ENCODE peak calls at places on chromosomes 12 and 14, in seven cellular contexts. T is coronary artery, B is tibial artery, G is uterus, P is IMR-90, K is tibial nerve, V is A549. E is an unnamed sample.

GRCh38 chr12:96249196-96250118 is 55.3 kb downstream of the ELK3 start:
- DNase-seq in T (no peak), B (no peak), G (peak), P (peak), K (no peak), V (no peak), E (no peak)

GRCh38 chr12:75390899-75391538 is at the start of gene GLIPR1L2:
- DNase-seq in T (peak), B (peak), G (peak), P (peak), K (peak), V (peak), E (peak)

GRCh38 chr14:51242545-51243490 is 2.8 kb downstream of the TMX1 start:
- DNase-seq in T (no peak), B (no peak), G (no peak), P (no peak), K (no peak), V (no peak), E (no peak)

GRCh38 chr14:78902010-78902623 is 731.9 kb downstream of the NRXN3 start:
- DNase-seq in T (no peak), B (no peak), G (no peak), P (peak), K (no peak), V (no peak), E (peak)

GRCh38 chr14:28143340-28143739 is 623.2 kb upstream of the FOXG1 start:
- DNase-seq in T (no peak), B (no peak), G (no peak), P (no peak), K (no peak), V (no peak), E (no peak)

GRCh38 chr14:105241641-105242040 is 6.7 kb upstream of the BTBD6 start:
- DNase-seq in T (no peak), B (no peak), G (no peak), P (no peak), K (no peak), V (no peak), E (no peak)

GRCh38 chr12:6963741-6964446 is 6.6 kb downstream of the PHB2 start:
- DNase-seq in T (peak), B (no peak), G (no peak), P (no peak), K (no peak), V (no peak), E (peak)

GRCh38 chr14:90228478-90228877 is 27.9 kb upstream of the PSMC1 start:
- DNase-seq in T (no peak), B (no peak), G (no peak), P (no peak), K (no peak), V (no peak), E (no peak)

GRCh38 chr12:121562484-121562883 is 18.3 kb downstream of the KDM2B start:
- DNase-seq in T (no peak), B (no peak), G (no peak), P (no peak), K (no peak), V (no peak), E (no peak)

DNA sequence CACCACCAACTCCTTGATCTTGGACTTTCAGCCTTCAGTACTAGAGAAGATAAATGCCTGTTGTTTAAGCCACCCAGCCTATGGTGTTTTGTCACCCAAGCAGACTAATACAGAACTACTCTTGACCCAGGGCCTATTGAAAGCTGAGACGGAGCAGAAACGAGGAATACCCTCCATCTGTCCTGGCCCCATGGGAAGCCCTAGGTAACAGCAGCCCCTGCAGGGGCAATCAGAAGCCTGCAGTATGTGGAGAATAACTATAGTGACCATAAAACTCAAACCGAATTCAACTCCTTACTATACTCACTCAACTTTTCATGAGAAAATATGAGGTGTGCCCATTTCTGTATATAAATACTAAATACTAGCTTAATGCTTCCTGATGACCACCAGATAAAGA is 307.4 kb downstream of the NUAK1 start:
- DNase-seq in T (no peak), B (no peak), G (no peak), P (no peak), K (no peak), V (no peak), E (no peak)
- TF ChIP-seq CTCF in T (no peak), B (no peak), G (no peak), P (no peak), K (no peak), V (no peak), E (no peak)

DNA sequence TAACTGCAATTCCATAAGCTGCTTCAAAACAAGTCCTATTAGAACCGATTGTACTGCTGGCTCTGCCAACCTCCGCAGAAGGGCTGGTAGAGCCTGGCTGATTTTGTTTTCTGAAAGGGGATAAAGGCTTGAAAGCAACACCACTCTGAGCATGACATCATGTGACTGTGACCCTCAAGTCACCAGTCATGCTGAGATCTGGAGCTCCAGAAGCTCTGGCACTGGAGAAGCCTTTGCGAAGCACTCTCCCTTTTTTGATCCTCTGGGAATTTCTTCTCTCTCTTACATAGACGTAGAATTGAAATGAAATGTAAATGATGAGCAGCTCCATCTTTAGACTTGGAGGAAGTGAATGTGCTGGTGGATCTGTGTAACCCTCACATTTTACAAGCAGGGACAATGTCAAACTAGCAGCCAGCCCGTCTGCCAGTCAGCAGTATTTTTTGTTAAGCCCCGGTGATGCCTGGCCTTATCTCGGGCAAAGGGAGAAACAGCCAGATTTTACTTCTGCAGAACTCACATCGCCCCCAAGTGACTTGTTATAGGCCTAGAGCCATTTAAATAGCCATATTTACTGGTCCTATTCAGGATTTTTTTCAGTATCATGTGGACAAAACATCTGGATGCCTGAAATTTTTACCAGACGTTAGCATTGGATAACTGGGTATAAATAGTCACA is 112.1 kb upstream of the NPAS3 start:
- DNase-seq in T (no peak), B (no peak), G (no peak), P (no peak), K (no peak), V (no peak), E (no peak)
- TF ChIP-seq CTCF in T (no peak), B (no peak), G (no peak), P (no peak), K (peak), V (no peak), E (no peak)

DNA sequence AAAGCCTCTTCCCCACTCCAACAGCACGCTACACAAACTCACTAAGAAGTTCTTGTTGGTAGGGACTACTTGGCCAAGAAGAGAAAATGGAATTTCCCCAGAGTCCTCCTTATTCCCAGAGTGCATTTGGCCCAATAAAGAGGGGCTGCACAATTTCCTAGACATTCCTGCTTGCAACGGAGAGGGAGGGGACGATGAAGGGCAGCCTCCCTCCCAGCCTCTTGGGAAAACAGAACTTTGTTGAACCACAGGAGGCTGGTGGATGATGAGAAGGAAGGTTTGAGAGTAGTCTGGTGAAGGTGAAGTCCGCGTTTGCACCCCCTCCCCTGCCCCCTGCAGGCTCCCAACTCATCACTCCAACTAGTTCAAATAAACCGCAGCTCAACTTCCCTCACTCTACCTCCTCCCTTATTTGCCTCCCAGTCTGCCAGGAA is 19.1 kb upstream of the TBX3 start:
- DNase-seq in T (no peak), B (no peak), G (no peak), P (no peak), K (no peak), V (no peak), E (peak)
- TF ChIP-seq CTCF in T (no peak), B (no peak), G (no peak), P (no peak), K (no peak), V (no peak), E (no peak)

DNA sequence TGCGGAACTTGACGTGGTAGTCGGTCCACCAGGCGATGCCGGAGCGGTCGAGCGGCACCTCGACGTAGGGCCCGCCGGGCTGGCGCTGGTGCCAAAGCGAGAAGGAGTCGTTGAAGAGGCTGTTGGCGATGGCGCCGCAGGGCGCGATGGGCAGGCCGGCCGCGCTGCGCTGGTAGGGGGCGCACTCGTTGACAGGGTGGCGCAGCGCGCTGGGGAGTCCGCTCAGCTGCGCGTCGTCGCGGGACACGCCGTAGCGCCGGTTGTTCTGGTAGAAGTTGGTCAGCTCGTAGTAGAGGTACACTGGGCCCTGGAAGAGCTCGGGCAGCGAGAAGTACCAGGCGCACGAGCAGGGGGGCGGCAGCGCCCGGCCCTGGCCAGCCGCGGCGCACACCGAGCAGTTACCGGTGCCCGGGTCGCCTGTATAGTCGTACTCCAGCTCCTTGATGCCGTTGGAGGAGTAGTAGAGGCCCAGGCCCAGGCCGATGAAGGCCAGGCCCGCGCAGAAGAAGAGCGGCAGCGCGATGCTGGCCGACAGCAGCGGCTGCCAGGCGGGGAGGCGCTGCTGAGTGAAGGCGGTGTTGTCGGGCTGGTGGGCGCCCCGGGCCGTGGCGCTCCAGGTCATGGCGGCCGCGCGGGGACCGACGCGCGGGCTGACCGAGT is 482 bp downstream of the TMEM30B start:
- DNase-seq in T (no peak), B (peak), G (peak), P (peak), K (peak), V (peak), E (peak)
- TF ChIP-seq CTCF in T (no peak), B (peak), G (peak), P (peak), K (peak), V (peak), E (peak)

DNA sequence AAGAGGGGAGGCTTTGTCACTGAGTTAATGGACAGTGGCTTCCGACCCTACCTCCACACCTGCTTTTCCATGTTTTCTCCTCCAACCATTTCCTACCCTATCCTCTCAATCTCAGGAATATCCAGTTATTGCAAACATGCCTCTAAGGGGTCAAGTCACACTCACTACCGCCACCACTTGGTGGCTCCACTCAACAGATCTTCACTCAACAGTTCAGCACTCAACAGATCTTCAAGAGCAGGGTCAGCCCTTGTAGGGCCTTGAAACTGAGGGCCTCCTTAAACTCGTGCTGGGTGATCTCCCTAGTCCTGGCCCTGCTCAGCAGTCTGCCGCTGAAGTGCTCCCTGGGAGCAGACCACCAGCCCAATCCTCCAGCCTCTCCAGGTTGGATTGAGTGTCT is 14.2 kb downstream of the ZNF641 start:
- DNase-seq in T (no peak), B (no peak), G (no peak), P (no peak), K (no peak), V (no peak), E (no peak)
- TF ChIP-seq CTCF in T (no peak), B (no peak), G (no peak), P (no peak), K (no peak), V (peak), E (no peak)

GRCh38 chr12:41368006-41368405 is 179.9 kb downstream of the PDZRN4 start:
- DNase-seq in T (no peak), B (no peak), G (no peak), P (peak), K (no peak), V (no peak), E (no peak)
- TF ChIP-seq CTCF in T (no peak), B (no peak), G (no peak), P (peak), K (no peak), V (no peak), E (no peak)

E was measured in Caco-2.